ENCODE peak calls at places on chromosomes 13 and 19, in four cellular contexts. N is CD8-positive, alpha-beta memory T cell; L is body of pancreas; M is tibial nerve. P is an unnamed sample. For H3K4me1, the result is how much of the 10 kb centered on the place peaks cover.

GRCh38 chr13:35646061-35646774 is 169.7 kb upstream of the MAB21L1 start:
- DNase-seq in N (no peak), L (no peak), M (no peak), P (peak)

GRCh38 chr13:42754801-42755513 is 26.4 kb upstream of the FAM216B start:
- DNase-seq in N (no peak), L (no peak), M (no peak), P (no peak)

GRCh38 chr19:13865578-13866462 is 11.1 kb upstream of the NANOS3 start:
- DNase-seq in N (peak), L (no peak), M (no peak), P (no peak)

GRCh38 chr19:32324631-32325215 is 20.7 kb upstream of the ZNF507 start:
- DNase-seq in N (no peak), L (no peak), M (no peak), P (no peak)

GRCh38 chr13:22176968-22177545 is 506.2 kb downstream of the FGF9 start:
- DNase-seq in N (no peak), L (no peak), M (no peak), P (no peak)

GRCh38 chr13:112842343-112842856 is 126.6 kb upstream of the MCF2L start:
- DNase-seq in N (no peak), L (no peak), M (peak), P (peak)

GRCh38 chr19:7520131-7521051 is 2.0 kb upstream of the MCOLN1 start:
- DNase-seq in N (no peak), L (no peak), M (no peak), P (no peak)

GRCh38 chr19:3980353-3981251 is 4.7 kb downstream of the EEF2 start:
- DNase-seq in N (no peak), L (peak), M (no peak), P (no peak)

GRCh38 chr19:403221-404036 is 5.5 kb downstream of the C2CD4C start:
- DNase-seq in N (no peak), L (no peak), M (peak), P (no peak)

GRCh38 chr19:5624154-5624663 is 1.3 kb downstream of the SAFB start:
- DNase-seq in N (peak), L (peak), M (peak), P (peak)

GRCh38 chr13:104408733-104409132 is 1342.5 kb upstream of the SLC10A2 start:
- DNase-seq in N (no peak), L (no peak), M (no peak), P (no peak)

GRCh38 chr13:34176636-34177035 is 358.7 kb downstream of the RFC3 start:
- DNase-seq in N (no peak), L (no peak), M (no peak), P (no peak)

GRCh38 chr19:33291623-33292534 is 10.5 kb downstream of the CEBPA start:
- DNase-seq in N (no peak), L (no peak), M (no peak), P (no peak)

GRCh38 chr13:39038569-39038898 is 278 bp downstream of the NHLRC3 start:
- DNase-seq in N (peak), L (no peak), M (no peak), P (no peak)

GRCh38 chr13:112069063-112069726 is 2.2 kb downstream of the SOX1 start:
- DNase-seq in N (no peak), L (no peak), M (no peak), P (no peak)

GRCh38 chr19:56671613-56671994 is at the start of gene ZNF835:
- DNase-seq in N (peak), L (peak), M (peak), P (no peak)

GRCh38 chr13:101453784-101454201 is 1.3 kb downstream of the ITGBL1 start:
- DNase-seq in N (no peak), L (peak), M (no peak), P (no peak)
- H3K4me1 ChIP-seq in N (under half), L (under half), M (under half), P (under half)

GRCh38 chr19:50512112-50512998 is 1.4 kb downstream of the ASPDH start:
- DNase-seq in N (no peak), L (peak), M (no peak), P (no peak)
- H3K4me3 ChIP-seq in N (peak), L (no peak), M (peak), P (no peak)

GRCh38 chr13:53301449-53301848 is 272.8 kb downstream of the OLFM4 start:
- DNase-seq in N (no peak), L (no peak), M (no peak), P (no peak)

GRCh38 chr13:53298426-53298825 is 269.8 kb downstream of the OLFM4 start:
- DNase-seq in N (no peak), L (no peak), M (no peak), P (no peak)
- H3K4me1 ChIP-seq in N (under half), L (under half), M (under half), P (under half)

DNA sequence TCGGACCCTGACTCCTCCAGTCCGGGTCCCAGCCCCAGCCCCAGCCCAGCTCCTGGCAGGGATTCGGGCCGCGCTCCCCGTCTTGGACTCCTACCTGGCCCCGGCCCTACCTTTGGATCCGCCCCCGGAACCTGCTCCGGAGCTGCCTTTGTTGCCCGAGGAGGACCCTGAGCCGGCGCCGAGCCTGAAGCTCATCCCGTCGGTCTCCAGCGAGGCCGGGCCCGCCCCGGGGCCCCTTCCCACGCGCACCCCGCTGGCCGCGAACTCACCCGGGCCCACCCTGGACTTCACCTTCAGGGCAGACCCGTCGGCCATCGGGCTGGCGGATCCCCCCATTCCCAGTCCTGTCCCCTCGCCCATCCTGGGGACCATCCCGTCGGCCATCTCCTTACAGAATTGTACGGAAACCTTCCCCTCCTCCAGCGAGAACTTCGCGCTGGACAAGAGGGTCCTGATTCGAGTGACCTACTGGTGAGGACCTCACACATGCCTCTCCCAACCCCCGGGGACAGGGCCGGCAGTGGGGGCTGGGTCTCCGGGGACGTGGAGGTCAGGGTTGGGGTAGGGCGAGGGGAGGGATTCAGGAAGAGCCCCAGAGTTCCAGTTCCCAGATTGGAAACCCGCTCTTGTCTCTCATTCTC is 732 bp downstream of the SELENOV start:
- DNase-seq in N (peak), L (no peak), M (no peak), P (no peak)
- H3K4me3 ChIP-seq in N (peak), L (no peak), M (peak), P (peak)

GRCh38 chr13:73945371-73945770 is 188.8 kb downstream of the KLF12 start:
- DNase-seq in N (no peak), L (no peak), M (no peak), P (no peak)

GRCh38 chr13:73952683-73953082 is 181.5 kb downstream of the KLF12 start:
- DNase-seq in N (no peak), L (no peak), M (no peak), P (no peak)

GRCh38 chr13:73945871-73946270 is 188.3 kb downstream of the KLF12 start:
- DNase-seq in N (no peak), L (no peak), M (no peak), P (peak)

GRCh38 chr13:73943965-73944233 is 190.3 kb downstream of the KLF12 start:
- DNase-seq in N (no peak), L (no peak), M (no peak), P (no peak)

DNA sequence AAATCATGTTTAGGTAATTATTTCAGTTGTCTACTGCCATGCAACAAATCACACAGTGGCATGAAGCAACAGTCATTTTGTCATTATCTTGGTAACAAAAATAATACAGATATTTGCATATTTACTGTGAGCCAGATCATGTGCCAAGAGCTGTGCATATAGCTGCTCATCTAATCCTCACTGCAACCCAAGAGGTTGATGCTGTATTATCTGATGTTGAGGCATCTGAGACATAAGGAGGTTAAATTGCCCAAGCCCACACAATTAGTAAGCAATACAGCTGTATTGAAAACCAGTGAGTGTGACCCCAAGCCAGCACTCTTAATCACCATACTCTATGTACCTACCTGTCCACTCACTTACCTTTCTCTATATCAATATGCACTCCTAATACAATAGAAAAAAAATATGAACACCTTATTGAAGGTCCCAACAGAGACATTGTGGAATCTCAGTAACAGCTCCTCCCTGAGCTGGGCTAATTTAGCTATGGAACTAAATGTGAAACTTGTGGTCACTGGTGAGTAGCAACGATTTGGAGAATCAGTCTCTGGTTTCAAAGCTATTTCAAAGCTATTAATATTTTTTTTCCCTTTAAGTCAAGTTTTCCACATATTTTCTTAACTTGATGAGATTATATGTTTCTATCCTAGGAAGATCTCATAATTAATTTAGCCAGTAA is 185.2 kb downstream of the KLF12 start:
- DNase-seq in N (no peak), L (no peak), M (no peak), P (no peak)
- H3K4me1 ChIP-seq in N (under half), L (under half), M (under half), P (under half)